ENCODE peak calls at places on chromosomes 3 and 15, in nine cellular contexts. P is endothelial cell; I is fibroblast of lung; B is adrenal gland; Z is SIG-M5; K is cardiac fibroblast; N is T-helper 2 cell; O is stimulated activated CD4-positive, alpha-beta T cell treated with anti-CD3 and anti-CD28 coated beads, Interleukin-1b, Interleukin-23, amount 100 ng/mL, for 1 hour; G is omental fat pad. X is an unnamed sample.

GRCh38 chr3:48279926-48280325 is 39.0 kb downstream of the ZNF589 start:
- DNase-seq in P (no peak), I (no peak), B (no peak), Z (no peak), K (peak; percentile 9), N (no peak), O (no peak), G (no peak), X (no peak)

GRCh38 chr3:1703169-1703568 is 395.5 kb upstream of the CNTN4 start:
- DNase-seq in P (no peak), I (no peak), B (no peak), Z (no peak), K (no peak), N (no peak), O (no peak), G (no peak), X (no peak)

GRCh38 chr3:13125092-13126015 is 52.1 kb upstream of the IQSEC1 start:
- DNase-seq in P (no peak), I (no peak), B (no peak), Z (no peak), K (no peak), N (no peak), O (no peak), G (no peak), X (no peak)

GRCh38 chr3:56800373-56801150 is 1.2 kb downstream of the ARHGEF3 start:
- DNase-seq in P (no peak), I (no peak), B (peak; percentile 66), Z (peak; percentile 11), K (peak; percentile 33), N (peak; percentile 70), O (peak; percentile 60), G (no peak), X (no peak)

GRCh38 chr3:130480736-130481135 is 36.2 kb upstream of the COL6A6 start:
- DNase-seq in P (peak; percentile 28), I (peak; percentile 49), B (no peak), Z (no peak), K (peak; percentile 24), N (no peak), O (no peak), G (no peak), X (no peak)

GRCh38 chr15:71532994-71533393 is 277.4 kb upstream of the NR2E3 start:
- DNase-seq in P (peak; percentile 21), I (peak; percentile 53), B (no peak), Z (no peak), K (peak; percentile 62), N (no peak), O (no peak), G (no peak), X (no peak)

GRCh38 chr15:77002954-77003912 is 8.3 kb downstream of the PSTPIP1 start:
- DNase-seq in P (no peak), I (no peak), B (peak; percentile 72), Z (peak; percentile 72), K (no peak), N (peak; percentile 81), O (peak; percentile 36), G (no peak), X (peak; percentile 17)

GRCh38 chr3:51332156-51332555 is 52.9 kb upstream of the MANF start:
- DNase-seq in P (no peak), I (no peak), B (no peak), Z (no peak), K (no peak), N (no peak), O (no peak), G (no peak), X (no peak)

GRCh38 chr3:125192190-125193035 is 20.1 kb downstream of the SLC12A8 start:
- DNase-seq in P (peak; percentile 41), I (no peak), B (no peak), Z (no peak), K (no peak), N (no peak), O (no peak), G (no peak), X (no peak)

GRCh38 chr3:33360136-33360825 is 79.9 kb downstream of the UBP1 start:
- DNase-seq in P (no peak), I (peak; percentile 34), B (no peak), Z (no peak), K (peak; percentile 93), N (no peak), O (no peak), G (no peak), X (no peak)

GRCh38 chr3:38253704-38254103 is 11.9 kb upstream of the SLC22A13 start:
- DNase-seq in P (no peak), I (no peak), B (no peak), Z (no peak), K (no peak), N (no peak), O (no peak), G (no peak), X (no peak)

GRCh38 chr3:72446406-72447058 is 401.7 kb downstream of the SHQ1 start:
- DNase-seq in P (no peak), I (peak; percentile 33), B (no peak), Z (no peak), K (peak; percentile 43), N (no peak), O (peak; percentile 11), G (no peak), X (no peak)

GRCh38 chr3:169953462-169954141 is 13.0 kb upstream of the SEC62 start:
- DNase-seq in P (no peak), I (no peak), B (no peak), Z (no peak), K (no peak), N (no peak), O (no peak), G (no peak), X (no peak)

GRCh38 chr3:46659285-46659684 is 34.2 kb downstream of the ALS2CL start:
- DNase-seq in P (no peak), I (no peak), B (peak; percentile 30), Z (no peak), K (no peak), N (no peak), O (no peak), G (no peak), X (no peak)

GRCh38 chr15:100570282-100570681 is 31.7 kb downstream of the LINS1 start:
- DNase-seq in P (no peak), I (no peak), B (no peak), Z (no peak), K (peak; percentile 25), N (no peak), O (no peak), G (no peak), X (no peak)

GRCh38 chr3:72032435-72033118 is 247.6 kb upstream of the PROK2 start:
- DNase-seq in P (no peak), I (no peak), B (peak; percentile 56), Z (no peak), K (no peak), N (no peak), O (no peak), G (no peak), X (no peak)

GRCh38 chr3:180947761-180948390 is 35.4 kb downstream of the FXR1 start:
- DNase-seq in P (no peak), I (peak; percentile 22), B (no peak), Z (peak; percentile 8), K (no peak), N (no peak), O (no peak), G (no peak), X (no peak)

GRCh38 chr15:59424626-59425025 is 13.4 kb upstream of the FAM81A start:
- DNase-seq in P (no peak), I (no peak), B (no peak), Z (no peak), K (no peak), N (no peak), O (no peak), G (no peak), X (no peak)

GRCh38 chr15:36501063-36501678 is 78.3 kb upstream of the CDIN1 start:
- DNase-seq in P (peak; percentile 40), I (peak; percentile 84), B (peak; percentile 56), Z (peak; percentile 0), K (peak; percentile 80), N (no peak), O (no peak), G (no peak), X (no peak)

GRCh38 chr3:117278424-117279190 is 569.0 kb downstream of the TUSC7 start:
- DNase-seq in P (no peak), I (peak; percentile 8), B (peak; percentile 82), Z (no peak), K (peak; percentile 4), N (no peak), O (no peak), G (no peak), X (no peak)

GRCh38 chr3:155242342-155242741 is 51.1 kb downstream of the STRIT1 start:
- DNase-seq in P (no peak), I (peak; percentile 55), B (no peak), Z (no peak), K (peak; percentile 70), N (no peak), O (no peak), G (no peak), X (no peak)

GRCh38 chr3:33105341-33105943 is 8.4 kb upstream of the CRTAP start:
- DNase-seq in P (no peak), I (no peak), B (peak; percentile 34), Z (no peak), K (no peak), N (no peak), O (no peak), G (no peak), X (no peak)